ENCODE peak calls at places on chromosomes 4 and X, in six cellular contexts. X is dorsolateral prefrontal cortex; J is effector memory CD4-positive, alpha-beta T cell; I is stimulated activated CD4-positive, alpha-beta T cell treated with anti-CD3 and anti-CD28 coated beads, Interleukin-12 subunit alpha, Interleukin-12 subunit beta, amount 100 ng/mL, for 4 hours; B is nucleus accumbens; M is cardiac muscle cell. V is an unnamed sample.
A peak's percentile ranks its signal among the peaks of the same experiment; 100 is the strongest.

GRCh38 chr4:8394125-8394524 is 46.4 kb downstream of the ACOX3 start:
- DNase-seq in X (peak; percentile 74), J (no peak), I (no peak), B (peak; percentile 38), M (no peak), V (peak; percentile 53)

GRCh38 chr4:156762851-156763250 is 208.7 kb downstream of the PDGFC start:
- DNase-seq in X (no peak), J (no peak), I (no peak), B (no peak), M (no peak), V (no peak)

GRCh38 chr4:110510955-110511544 is 35.1 kb downstream of the ENPEP start:
- DNase-seq in X (no peak), J (no peak), I (no peak), B (no peak), M (peak; percentile 74), V (no peak)

GRCh38 chrX:132219343-132219768 is at the start of gene RAP2C:
- DNase-seq in X (peak; percentile 61), J (peak; percentile 49), I (peak; percentile 37), B (peak; percentile 22), M (peak; percentile 92), V (peak; percentile 44)

GRCh38 chrX:12526296-12526695 is 264.9 kb upstream of the PRPS2 start:
- DNase-seq in X (no peak), J (no peak), I (no peak), B (no peak), M (no peak), V (no peak)

GRCh38 chr4:62601737-62602136 is 1401.6 kb downstream of the ADGRL3 start:
- DNase-seq in X (no peak), J (no peak), I (no peak), B (no peak), M (no peak), V (no peak)

GRCh38 chr4:162503868-162504267 is 340.1 kb upstream of the FSTL5 start:
- DNase-seq in X (no peak), J (no peak), I (no peak), B (no peak), M (no peak), V (no peak)

GRCh38 chrX:13533726-13534125 is 35.7 kb upstream of the EGFL6 start:
- DNase-seq in X (no peak), J (no peak), I (no peak), B (no peak), M (no peak), V (no peak)

GRCh38 chr4:115054836-115055235 is 58.6 kb downstream of the NDST4 start:
- DNase-seq in X (no peak), J (no peak), I (no peak), B (no peak), M (no peak), V (no peak)

GRCh38 chr4:1523907-1524636 is 117.8 kb upstream of the NKX1-1 start:
- DNase-seq in X (no peak), J (no peak), I (no peak), B (no peak), M (no peak), V (no peak)

GRCh38 chr4:87838207-87838606 is 5.4 kb downstream of the MEPE start:
- DNase-seq in X (no peak), J (no peak), I (no peak), B (no peak), M (no peak), V (no peak)

GRCh38 chrX:6990552-6991193 is 156.8 kb upstream of the STS start:
- DNase-seq in X (no peak), J (no peak), I (no peak), B (no peak), M (no peak), V (no peak)

GRCh38 chr4:165410214-165410613 is 31.4 kb downstream of the CPE start:
- DNase-seq in X (no peak), J (no peak), I (no peak), B (no peak), M (no peak), V (no peak)

GRCh38 chr4:156815717-156816319 is 155.8 kb downstream of the PDGFC start:
- DNase-seq in X (no peak), J (no peak), I (no peak), B (no peak), M (no peak), V (no peak)

GRCh38 chrX:73859622-73860021 is 296.6 kb downstream of the CHIC1 start:
- DNase-seq in X (no peak), J (no peak), I (no peak), B (no peak), M (no peak), V (no peak)

GRCh38 chr4:2096073-2096609 is 37.0 kb downstream of the NAT8L start:
- DNase-seq in X (no peak), J (no peak), I (no peak), B (no peak), M (no peak), V (no peak)

GRCh38 chr4:36165256-36166005 is 78.9 kb downstream of the ARAP2 start:
- DNase-seq in X (no peak), J (no peak), I (no peak), B (no peak), M (no peak), V (no peak)

GRCh38 chrX:16930392-16930791 is 16.1 kb upstream of the REPS2 start:
- DNase-seq in X (no peak), J (no peak), I (no peak), B (no peak), M (no peak), V (no peak)

GRCh38 chr4:112173593-112174559 is 28.6 kb downstream of the FAM241A start:
- DNase-seq in X (no peak), J (no peak), I (no peak), B (no peak), M (no peak), V (no peak)

GRCh38 chrX:39475372-39475771 is 622.4 kb downstream of the BCOR start:
- DNase-seq in X (no peak), J (no peak), I (no peak), B (no peak), M (no peak), V (no peak)

GRCh38 chrX:71626576-71626975 is 8.3 kb upstream of the CXCR3 start:
- DNase-seq in X (no peak), J (no peak), I (no peak), B (no peak), M (no peak), V (no peak)

GRCh38 chr4:177696438-177696966 is 254.3 kb upstream of the AGA start:
- DNase-seq in X (no peak), J (no peak), I (no peak), B (no peak), M (no peak), V (no peak)

GRCh38 chrX:132837126-132837525 is 121.3 kb downstream of the HS6ST2 start:
- DNase-seq in X (no peak), J (no peak), I (no peak), B (no peak), M (no peak), V (no peak)

GRCh38 chr4:139824882-139825522 is 159.4 kb downstream of the MGST2 start:
- DNase-seq in X (no peak), J (no peak), I (no peak), B (no peak), M (no peak), V (no peak)

GRCh38 chrX:104098151-104098808 is 14.0 kb upstream of the ZCCHC18 start:
- DNase-seq in X (no peak), J (peak; percentile 40), I (peak; percentile 18), B (no peak), M (peak; percentile 79), V (no peak)

GRCh38 chr4:125796138-125796537 is 481.4 kb downstream of the FAT4 start:
- DNase-seq in X (no peak), J (no peak), I (no peak), B (no peak), M (no peak), V (no peak)

GRCh38 chr4:161359491-161359890 is 804.3 kb downstream of the FSTL5 start:
- DNase-seq in X (no peak), J (no peak), I (no peak), B (no peak), M (no peak), V (no peak)

GRCh38 chr4:52507774-52508173 is 151.3 kb downstream of the USP46 start:
- DNase-seq in X (no peak), J (no peak), I (no peak), B (peak; percentile 30), M (no peak), V (peak; percentile 1)

V was measured in substantia nigra.